ENCODE peak calls at places on chromosomes 13 and 19, in eight cellular contexts. One of them, this sample, is unnamed.

GRCh38 chr13:40494513-40494912 is 171.9 kb downstream of the FOXO1 start:
- DNase-seq in mesenchymal stem cell: peak
- DNase-seq in psoas muscle: no peak
- DNase-seq in HFF-Myc: no peak
- DNase-seq in upper lobe of right lung: no peak
- DNase-seq in body of pancreas: no peak
- DNase-seq in esophagus squamous epithelium: no peak
- DNase-seq in suprapubic skin: no peak
- DNase-seq in this sample: peak

GRCh38 chr19:2259331-2259730 is 3.1 kb upstream of the JSRP1 start:
- DNase-seq in mesenchymal stem cell: no peak
- DNase-seq in psoas muscle: no peak
- DNase-seq in HFF-Myc: no peak
- DNase-seq in upper lobe of right lung: no peak
- DNase-seq in body of pancreas: no peak
- DNase-seq in esophagus squamous epithelium: no peak
- DNase-seq in suprapubic skin: no peak
- DNase-seq in this sample: no peak

GRCh38 chr19:8022275-8022674 is 16.8 kb upstream of the ELAVL1 start:
- DNase-seq in mesenchymal stem cell: no peak
- DNase-seq in psoas muscle: no peak
- DNase-seq in HFF-Myc: no peak
- DNase-seq in upper lobe of right lung: peak
- DNase-seq in body of pancreas: no peak
- DNase-seq in esophagus squamous epithelium: no peak
- DNase-seq in suprapubic skin: no peak
- DNase-seq in this sample: no peak

GRCh38 chr19:45164577-45165335 is 4.0 kb upstream of the NKPD1 start:
- DNase-seq in mesenchymal stem cell: peak
- DNase-seq in psoas muscle: no peak
- DNase-seq in HFF-Myc: peak
- DNase-seq in upper lobe of right lung: peak
- DNase-seq in body of pancreas: peak
- DNase-seq in esophagus squamous epithelium: no peak
- DNase-seq in suprapubic skin: no peak
- DNase-seq in this sample: peak

GRCh38 chr19:3440082-3440481 is 40.2 kb downstream of the SMIM24 start:
- DNase-seq in mesenchymal stem cell: no peak
- DNase-seq in psoas muscle: peak
- DNase-seq in HFF-Myc: no peak
- DNase-seq in upper lobe of right lung: no peak
- DNase-seq in body of pancreas: peak
- DNase-seq in esophagus squamous epithelium: no peak
- DNase-seq in suprapubic skin: no peak
- DNase-seq in this sample: peak

GRCh38 chr13:27549406-27549981 is 70.8 kb downstream of the LNX2 start:
- DNase-seq in mesenchymal stem cell: no peak
- DNase-seq in psoas muscle: no peak
- DNase-seq in HFF-Myc: no peak
- DNase-seq in upper lobe of right lung: no peak
- DNase-seq in body of pancreas: peak
- DNase-seq in esophagus squamous epithelium: no peak
- DNase-seq in suprapubic skin: no peak
- DNase-seq in this sample: no peak

GRCh38 chr19:18427080-18427751 is 8.0 kb downstream of the SSBP4 start:
- DNase-seq in mesenchymal stem cell: no peak
- DNase-seq in psoas muscle: peak
- DNase-seq in HFF-Myc: no peak
- DNase-seq in upper lobe of right lung: no peak
- DNase-seq in body of pancreas: no peak
- DNase-seq in esophagus squamous epithelium: no peak
- DNase-seq in suprapubic skin: no peak
- DNase-seq in this sample: no peak

GRCh38 chr19:30596813-30597399 is 224.7 kb downstream of the ZNF536 start:
- DNase-seq in mesenchymal stem cell: no peak
- DNase-seq in psoas muscle: no peak
- DNase-seq in HFF-Myc: no peak
- DNase-seq in upper lobe of right lung: no peak
- DNase-seq in body of pancreas: no peak
- DNase-seq in esophagus squamous epithelium: no peak
- DNase-seq in suprapubic skin: no peak
- DNase-seq in this sample: no peak

GRCh38 chr13:38688674-38689073 is 1.8 kb downstream of the FREM2 start:
- DNase-seq in mesenchymal stem cell: no peak
- DNase-seq in psoas muscle: no peak
- DNase-seq in HFF-Myc: no peak
- DNase-seq in upper lobe of right lung: peak
- DNase-seq in body of pancreas: no peak
- DNase-seq in esophagus squamous epithelium: no peak
- DNase-seq in suprapubic skin: no peak
- DNase-seq in this sample: no peak

GRCh38 chr13:38684714-38685113 is 2.2 kb upstream of the FREM2 start:
- DNase-seq in mesenchymal stem cell: no peak
- DNase-seq in psoas muscle: no peak
- DNase-seq in HFF-Myc: no peak
- DNase-seq in upper lobe of right lung: no peak
- DNase-seq in body of pancreas: no peak
- DNase-seq in esophagus squamous epithelium: no peak
- DNase-seq in suprapubic skin: no peak
- DNase-seq in this sample: no peak

GRCh38 chr13:38687246-38688229 is 661 bp downstream of the FREM2 start:
- DNase-seq in mesenchymal stem cell: peak
- DNase-seq in psoas muscle: peak
- DNase-seq in HFF-Myc: no peak
- DNase-seq in upper lobe of right lung: peak
- DNase-seq in body of pancreas: peak
- DNase-seq in esophagus squamous epithelium: no peak
- DNase-seq in suprapubic skin: no peak
- DNase-seq in this sample: no peak

GRCh38 chr13:38686635-38687245 is at the start of gene FREM2:
- DNase-seq in mesenchymal stem cell: peak
- DNase-seq in psoas muscle: peak
- DNase-seq in HFF-Myc: no peak
- DNase-seq in upper lobe of right lung: peak
- DNase-seq in body of pancreas: peak
- DNase-seq in esophagus squamous epithelium: no peak
- DNase-seq in suprapubic skin: no peak
- DNase-seq in this sample: no peak

DNA sequence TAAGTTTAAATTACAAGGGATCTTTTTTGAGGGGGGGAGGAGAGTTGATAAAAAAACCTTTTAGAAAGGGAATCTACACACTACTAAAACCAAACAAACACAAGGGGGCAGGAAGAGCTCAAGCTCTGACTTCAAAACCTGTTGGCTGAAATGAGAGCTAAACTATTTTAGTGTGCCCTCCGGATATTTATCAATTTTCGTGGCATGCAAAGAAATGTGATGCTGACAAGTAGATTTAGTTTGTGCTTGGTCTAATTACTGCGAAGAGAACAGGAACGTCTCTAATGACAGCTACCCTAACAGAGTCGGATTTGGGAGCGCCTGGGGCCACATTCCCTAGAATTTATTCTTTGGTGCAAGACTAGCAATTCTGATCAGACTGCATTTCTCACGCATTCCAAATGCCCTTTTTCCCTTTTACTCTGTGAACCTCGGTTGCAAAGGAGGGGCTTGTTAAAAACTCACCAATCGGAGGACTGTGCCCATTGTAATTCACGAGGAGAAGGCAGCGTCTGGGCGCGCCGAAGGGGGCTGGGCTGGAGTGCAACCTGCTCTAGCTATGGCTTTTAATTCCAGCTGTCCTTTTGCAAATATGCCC is 804 bp upstream of the FREM2 start:
- DNase-seq in mesenchymal stem cell: peak
- DNase-seq in psoas muscle: no peak
- DNase-seq in HFF-Myc: no peak
- DNase-seq in upper lobe of right lung: no peak
- DNase-seq in body of pancreas: peak
- DNase-seq in esophagus squamous epithelium: no peak
- DNase-seq in suprapubic skin: no peak
- DNase-seq in this sample: no peak
- H3K4me3 ChIP-seq in mesenchymal stem cell: no peak
- H3K4me3 ChIP-seq in psoas muscle: peak
- H3K4me3 ChIP-seq in HFF-Myc: no peak
- H3K4me3 ChIP-seq in upper lobe of right lung: peak
- H3K4me3 ChIP-seq in body of pancreas: peak
- H3K4me3 ChIP-seq in esophagus squamous epithelium: peak
- H3K4me3 ChIP-seq in suprapubic skin: peak
- H3K4me3 ChIP-seq in this sample: no peak

GRCh38 chr19:29528350-29528945 is 2.7 kb downstream of the VSTM2B start:
- DNase-seq in mesenchymal stem cell: peak
- DNase-seq in psoas muscle: peak
- DNase-seq in HFF-Myc: peak
- DNase-seq in upper lobe of right lung: peak
- DNase-seq in body of pancreas: peak
- DNase-seq in esophagus squamous epithelium: no peak
- DNase-seq in suprapubic skin: no peak
- DNase-seq in this sample: peak
- H3K4me3 ChIP-seq in mesenchymal stem cell: peak
- H3K4me3 ChIP-seq in psoas muscle: peak
- H3K4me3 ChIP-seq in HFF-Myc: peak
- H3K4me3 ChIP-seq in upper lobe of right lung: peak
- H3K4me3 ChIP-seq in body of pancreas: no peak
- H3K4me3 ChIP-seq in esophagus squamous epithelium: peak
- H3K4me3 ChIP-seq in suprapubic skin: peak
- H3K4me3 ChIP-seq in this sample: no peak

GRCh38 chr19:33273881-33274662 is 28.3 kb downstream of the CEBPA start:
- DNase-seq in mesenchymal stem cell: peak
- DNase-seq in psoas muscle: no peak
- DNase-seq in HFF-Myc: peak
- DNase-seq in upper lobe of right lung: no peak
- DNase-seq in body of pancreas: peak
- DNase-seq in esophagus squamous epithelium: no peak
- DNase-seq in suprapubic skin: no peak
- DNase-seq in this sample: no peak

GRCh38 chr19:33269016-33269415 is 33.3 kb downstream of the CEBPA start:
- DNase-seq in mesenchymal stem cell: no peak
- DNase-seq in psoas muscle: peak
- DNase-seq in HFF-Myc: no peak
- DNase-seq in upper lobe of right lung: no peak
- DNase-seq in body of pancreas: no peak
- DNase-seq in esophagus squamous epithelium: no peak
- DNase-seq in suprapubic skin: no peak
- DNase-seq in this sample: no peak

GRCh38 chr19:33273065-33273736 is 29.1 kb downstream of the CEBPA start:
- DNase-seq in mesenchymal stem cell: no peak
- DNase-seq in psoas muscle: no peak
- DNase-seq in HFF-Myc: no peak
- DNase-seq in upper lobe of right lung: no peak
- DNase-seq in body of pancreas: no peak
- DNase-seq in esophagus squamous epithelium: no peak
- DNase-seq in suprapubic skin: no peak
- DNase-seq in this sample: no peak

GRCh38 chr19:33270769-33271168 is 31.6 kb downstream of the CEBPA start:
- DNase-seq in mesenchymal stem cell: no peak
- DNase-seq in psoas muscle: no peak
- DNase-seq in HFF-Myc: no peak
- DNase-seq in upper lobe of right lung: no peak
- DNase-seq in body of pancreas: no peak
- DNase-seq in esophagus squamous epithelium: no peak
- DNase-seq in suprapubic skin: no peak
- DNase-seq in this sample: no peak

DNA sequence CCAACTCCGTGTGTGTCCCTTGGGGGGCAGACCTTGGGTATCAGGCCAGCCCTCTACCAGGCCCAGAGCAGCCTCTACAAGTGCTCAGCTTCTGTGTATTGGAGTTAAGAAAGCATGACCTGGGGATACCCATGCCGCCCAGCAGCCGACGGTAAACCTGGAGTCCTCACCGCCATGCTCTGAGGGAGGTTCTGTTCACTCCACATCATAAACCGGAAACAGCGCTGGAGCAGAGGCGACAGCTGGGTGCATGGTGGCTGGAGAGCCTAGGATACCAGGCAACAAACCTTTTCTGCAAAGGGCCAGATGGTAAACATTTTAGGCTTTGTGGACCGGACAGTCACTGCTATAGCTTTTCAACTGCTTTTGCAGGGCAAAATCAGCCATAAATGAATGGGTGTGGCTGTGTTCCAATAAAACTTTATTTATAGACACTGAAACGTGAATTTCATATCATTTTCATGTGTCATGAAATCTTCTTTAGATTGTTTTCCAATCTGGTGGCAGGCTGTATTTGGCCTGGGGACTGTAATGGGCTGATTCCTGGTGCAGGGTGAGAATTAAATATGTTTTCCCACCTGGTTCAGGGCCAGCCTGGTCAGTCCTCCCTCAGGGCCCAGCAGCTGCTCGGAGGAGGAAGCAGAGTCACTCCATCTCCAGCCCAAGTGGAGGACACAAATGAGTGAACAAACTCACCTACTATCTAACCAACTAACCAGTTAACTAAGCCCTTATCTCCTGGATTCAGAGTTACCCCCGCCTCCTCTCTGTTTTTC is 30.9 kb downstream of the CEBPA start:
- DNase-seq in mesenchymal stem cell: no peak
- DNase-seq in psoas muscle: no peak
- DNase-seq in HFF-Myc: no peak
- DNase-seq in upper lobe of right lung: no peak
- DNase-seq in body of pancreas: no peak
- DNase-seq in esophagus squamous epithelium: no peak
- DNase-seq in suprapubic skin: no peak
- DNase-seq in this sample: no peak
- H3K4me3 ChIP-seq in mesenchymal stem cell: no peak
- H3K4me3 ChIP-seq in psoas muscle: no peak
- H3K4me3 ChIP-seq in HFF-Myc: no peak
- H3K4me3 ChIP-seq in upper lobe of right lung: no peak
- H3K4me3 ChIP-seq in body of pancreas: no peak
- H3K4me3 ChIP-seq in esophagus squamous epithelium: no peak
- H3K4me3 ChIP-seq in suprapubic skin: no peak
- H3K4me3 ChIP-seq in this sample: no peak

DNA sequence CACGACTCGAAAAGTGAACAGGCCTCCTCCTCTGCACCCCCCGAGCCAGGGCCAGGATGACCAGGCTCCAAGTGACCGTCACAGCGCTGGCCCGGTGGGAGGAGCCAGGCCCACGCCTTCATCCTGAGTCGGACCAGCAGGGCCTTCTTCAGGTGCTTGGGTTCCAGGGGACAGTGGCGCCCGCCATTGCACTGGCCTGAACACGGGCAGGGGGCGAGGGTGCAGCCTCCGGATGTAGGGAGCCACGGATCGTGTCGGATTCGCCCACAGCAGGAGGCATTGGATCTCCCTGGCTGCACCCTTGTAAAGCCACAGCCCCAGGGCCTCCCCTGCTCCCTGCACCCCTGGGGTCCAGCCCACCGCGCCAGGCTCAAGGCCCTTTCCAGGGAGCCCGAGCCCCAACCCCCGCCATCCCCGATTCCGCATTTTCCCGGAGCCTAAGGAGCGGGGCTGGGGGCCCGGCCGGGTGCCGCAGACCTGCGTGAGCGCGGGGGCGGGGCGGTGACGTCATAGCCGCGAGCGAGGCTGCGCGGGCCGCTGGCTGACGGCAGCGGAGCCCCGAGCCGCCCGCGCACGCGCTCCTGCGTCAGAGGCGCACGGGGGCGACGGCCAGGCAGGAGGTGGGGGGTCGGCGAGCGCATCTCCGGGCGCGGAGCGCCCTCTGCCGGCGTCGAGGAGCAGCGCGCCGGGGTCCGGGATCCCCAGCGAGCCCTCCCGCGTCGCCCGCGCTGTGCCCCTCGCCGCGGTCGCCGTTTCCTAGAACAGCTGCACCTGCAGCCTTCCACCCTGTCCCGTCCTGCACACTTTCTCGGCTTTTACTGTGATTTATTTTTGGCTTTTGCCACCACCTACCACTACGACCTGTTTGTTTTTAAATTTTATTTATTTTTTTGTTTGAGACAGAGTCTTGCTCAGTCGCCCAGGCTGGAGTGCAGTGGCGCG is 1.5 kb upstream of the ATP5F1D start:
- DNase-seq in mesenchymal stem cell: peak
- DNase-seq in psoas muscle: peak
- DNase-seq in HFF-Myc: no peak
- DNase-seq in upper lobe of right lung: peak
- DNase-seq in body of pancreas: peak
- DNase-seq in esophagus squamous epithelium: no peak
- DNase-seq in suprapubic skin: peak
- DNase-seq in this sample: peak
- H3K4me3 ChIP-seq in mesenchymal stem cell: peak
- H3K4me3 ChIP-seq in psoas muscle: peak
- H3K4me3 ChIP-seq in HFF-Myc: peak
- H3K4me3 ChIP-seq in upper lobe of right lung: peak
- H3K4me3 ChIP-seq in body of pancreas: no peak
- H3K4me3 ChIP-seq in esophagus squamous epithelium: peak
- H3K4me3 ChIP-seq in suprapubic skin: peak
- H3K4me3 ChIP-seq in this sample: no peak